ENCODE peak calls at places on chromosomes 2 and 18, in seven cellular contexts. One of them, this sample, is unnamed.

GRCh38 chr2:1718339-1719220 is 25.7 kb downstream of the PXDN start:
- DNase-seq in kidney: no peak
- DNase-seq in coronary artery: no peak
- DNase-seq in GM13977: no peak
- DNase-seq in astrocyte of the spinal cord: no peak
- DNase-seq in A673: no peak
- DNase-seq in fibroblast of the aortic adventitia: no peak
- DNase-seq in this sample: no peak

GRCh38 chr2:1233280-1233679 is 180.0 kb upstream of the TPO start:
- DNase-seq in kidney: peak
- DNase-seq in coronary artery: no peak
- DNase-seq in GM13977: no peak
- DNase-seq in astrocyte of the spinal cord: peak
- DNase-seq in A673: peak
- DNase-seq in fibroblast of the aortic adventitia: no peak
- DNase-seq in this sample: no peak

GRCh38 chr18:58076052-58076451 is 32.0 kb downstream of the NEDD4L start:
- DNase-seq in kidney: no peak
- DNase-seq in coronary artery: no peak
- DNase-seq in GM13977: no peak
- DNase-seq in astrocyte of the spinal cord: no peak
- DNase-seq in A673: no peak
- DNase-seq in fibroblast of the aortic adventitia: no peak
- DNase-seq in this sample: peak

GRCh38 chr2:216643986-216644662 is 10.9 kb downstream of the IGFBP2 start:
- DNase-seq in kidney: no peak
- DNase-seq in coronary artery: no peak
- DNase-seq in GM13977: no peak
- DNase-seq in astrocyte of the spinal cord: no peak
- DNase-seq in A673: peak
- DNase-seq in fibroblast of the aortic adventitia: peak
- DNase-seq in this sample: no peak

GRCh38 chr2:168699834-168700417 is 102.5 kb upstream of the NOSTRIN start:
- DNase-seq in kidney: peak
- DNase-seq in coronary artery: no peak
- DNase-seq in GM13977: no peak
- DNase-seq in astrocyte of the spinal cord: peak
- DNase-seq in A673: peak
- DNase-seq in fibroblast of the aortic adventitia: peak
- DNase-seq in this sample: peak

GRCh38 chr18:37471619-37472018 is 94.0 kb downstream of the CELF4 start:
- DNase-seq in kidney: no peak
- DNase-seq in coronary artery: no peak
- DNase-seq in GM13977: no peak
- DNase-seq in astrocyte of the spinal cord: no peak
- DNase-seq in A673: peak
- DNase-seq in fibroblast of the aortic adventitia: no peak
- DNase-seq in this sample: no peak

GRCh38 chr18:74083071-74083954 is 64.3 kb downstream of the FBXO15 start:
- DNase-seq in kidney: no peak
- DNase-seq in coronary artery: no peak
- DNase-seq in GM13977: no peak
- DNase-seq in astrocyte of the spinal cord: no peak
- DNase-seq in A673: no peak
- DNase-seq in fibroblast of the aortic adventitia: no peak
- DNase-seq in this sample: no peak

GRCh38 chr2:20065885-20066602 is 14.6 kb upstream of the LAPTM4A start:
- DNase-seq in kidney: no peak
- DNase-seq in coronary artery: no peak
- DNase-seq in GM13977: no peak
- DNase-seq in astrocyte of the spinal cord: peak
- DNase-seq in A673: peak
- DNase-seq in fibroblast of the aortic adventitia: peak
- DNase-seq in this sample: no peak

GRCh38 chr2:208266641-208267335 is 733 bp downstream of the PIKFYVE start:
- DNase-seq in kidney: no peak
- DNase-seq in coronary artery: no peak
- DNase-seq in GM13977: no peak
- DNase-seq in astrocyte of the spinal cord: peak
- DNase-seq in A673: no peak
- DNase-seq in fibroblast of the aortic adventitia: peak
- DNase-seq in this sample: no peak

GRCh38 chr2:204050681-204051080 is 114.1 kb downstream of the ICOS start:
- DNase-seq in kidney: no peak
- DNase-seq in coronary artery: no peak
- DNase-seq in GM13977: no peak
- DNase-seq in astrocyte of the spinal cord: no peak
- DNase-seq in A673: no peak
- DNase-seq in fibroblast of the aortic adventitia: no peak
- DNase-seq in this sample: no peak

GRCh38 chr2:193966590-193966989 is 1690.4 kb upstream of the SLC39A10 start:
- DNase-seq in kidney: no peak
- DNase-seq in coronary artery: no peak
- DNase-seq in GM13977: no peak
- DNase-seq in astrocyte of the spinal cord: peak
- DNase-seq in A673: no peak
- DNase-seq in fibroblast of the aortic adventitia: peak
- DNase-seq in this sample: no peak

GRCh38 chr2:54724560-54725342 is 1.3 kb downstream of the EML6 start:
- DNase-seq in kidney: peak
- DNase-seq in coronary artery: no peak
- DNase-seq in GM13977: peak
- DNase-seq in astrocyte of the spinal cord: no peak
- DNase-seq in A673: peak
- DNase-seq in fibroblast of the aortic adventitia: no peak
- DNase-seq in this sample: no peak

GRCh38 chr2:72630767-72631166 is 195.1 kb downstream of the EXOC6B start:
- DNase-seq in kidney: no peak
- DNase-seq in coronary artery: no peak
- DNase-seq in GM13977: no peak
- DNase-seq in astrocyte of the spinal cord: no peak
- DNase-seq in A673: no peak
- DNase-seq in fibroblast of the aortic adventitia: peak
- DNase-seq in this sample: peak

GRCh38 chr18:61993831-61994230 is 101.0 kb upstream of the RNF152 start:
- DNase-seq in kidney: no peak
- DNase-seq in coronary artery: no peak
- DNase-seq in GM13977: no peak
- DNase-seq in astrocyte of the spinal cord: no peak
- DNase-seq in A673: no peak
- DNase-seq in fibroblast of the aortic adventitia: peak
- DNase-seq in this sample: no peak

GRCh38 chr18:23738575-23738974 is 49.3 kb downstream of the LAMA3 start:
- DNase-seq in kidney: no peak
- DNase-seq in coronary artery: no peak
- DNase-seq in GM13977: no peak
- DNase-seq in astrocyte of the spinal cord: no peak
- DNase-seq in A673: no peak
- DNase-seq in fibroblast of the aortic adventitia: no peak
- DNase-seq in this sample: no peak

GRCh38 chr18:58787750-58788149 is 76.9 kb upstream of the ZNF532 start:
- DNase-seq in kidney: no peak
- DNase-seq in coronary artery: no peak
- DNase-seq in GM13977: no peak
- DNase-seq in astrocyte of the spinal cord: no peak
- DNase-seq in A673: no peak
- DNase-seq in fibroblast of the aortic adventitia: no peak
- DNase-seq in this sample: no peak

GRCh38 chr2:46983065-46983801 is 67.6 kb upstream of the MCFD2 start:
- DNase-seq in kidney: no peak
- DNase-seq in coronary artery: no peak
- DNase-seq in GM13977: peak
- DNase-seq in astrocyte of the spinal cord: peak
- DNase-seq in A673: no peak
- DNase-seq in fibroblast of the aortic adventitia: peak
- DNase-seq in this sample: no peak

GRCh38 chr2:46982356-46983064 is 66.9 kb upstream of the MCFD2 start:
- DNase-seq in kidney: no peak
- DNase-seq in coronary artery: no peak
- DNase-seq in GM13977: no peak
- DNase-seq in astrocyte of the spinal cord: no peak
- DNase-seq in A673: no peak
- DNase-seq in fibroblast of the aortic adventitia: peak
- DNase-seq in this sample: no peak

GRCh38 chr2:46985512-46985911 is 69.9 kb upstream of the MCFD2 start:
- DNase-seq in kidney: no peak
- DNase-seq in coronary artery: no peak
- DNase-seq in GM13977: no peak
- DNase-seq in astrocyte of the spinal cord: no peak
- DNase-seq in A673: no peak
- DNase-seq in fibroblast of the aortic adventitia: no peak
- DNase-seq in this sample: no peak

GRCh38 chr2:46984642-46985476 is 69.3 kb upstream of the MCFD2 start:
- DNase-seq in kidney: peak
- DNase-seq in coronary artery: peak
- DNase-seq in GM13977: peak
- DNase-seq in astrocyte of the spinal cord: peak
- DNase-seq in A673: peak
- DNase-seq in fibroblast of the aortic adventitia: peak
- DNase-seq in this sample: peak

GRCh38 chr2:46984034-46984433 is 68.4 kb upstream of the MCFD2 start:
- DNase-seq in kidney: no peak
- DNase-seq in coronary artery: no peak
- DNase-seq in GM13977: no peak
- DNase-seq in astrocyte of the spinal cord: no peak
- DNase-seq in A673: no peak
- DNase-seq in fibroblast of the aortic adventitia: no peak
- DNase-seq in this sample: no peak
- TF ChIP-seq CTCF in kidney: no peak
- TF ChIP-seq CTCF in coronary artery: no peak
- TF ChIP-seq CTCF in GM13977: no peak
- TF ChIP-seq CTCF in astrocyte of the spinal cord: no peak
- TF ChIP-seq CTCF in A673: no peak
- TF ChIP-seq CTCF in fibroblast of the aortic adventitia: no peak
- TF ChIP-seq CTCF in this sample: no peak

GRCh38 chr2:45256867-45257641 is 247.8 kb upstream of the SIX2 start:
- DNase-seq in kidney: no peak
- DNase-seq in coronary artery: no peak
- DNase-seq in GM13977: no peak
- DNase-seq in astrocyte of the spinal cord: peak
- DNase-seq in A673: no peak
- DNase-seq in fibroblast of the aortic adventitia: no peak
- DNase-seq in this sample: no peak

GRCh38 chr2:45259547-45260160 is 250.4 kb upstream of the SIX2 start:
- DNase-seq in kidney: no peak
- DNase-seq in coronary artery: no peak
- DNase-seq in GM13977: no peak
- DNase-seq in astrocyte of the spinal cord: no peak
- DNase-seq in A673: no peak
- DNase-seq in fibroblast of the aortic adventitia: no peak
- DNase-seq in this sample: no peak

GRCh38 chr2:45257820-45258219 is 248.6 kb upstream of the SIX2 start:
- DNase-seq in kidney: no peak
- DNase-seq in coronary artery: no peak
- DNase-seq in GM13977: no peak
- DNase-seq in astrocyte of the spinal cord: no peak
- DNase-seq in A673: no peak
- DNase-seq in fibroblast of the aortic adventitia: no peak
- DNase-seq in this sample: no peak

GRCh38 chr2:45259144-45259543 is 249.9 kb upstream of the SIX2 start:
- DNase-seq in kidney: no peak
- DNase-seq in coronary artery: no peak
- DNase-seq in GM13977: no peak
- DNase-seq in astrocyte of the spinal cord: peak
- DNase-seq in A673: no peak
- DNase-seq in fibroblast of the aortic adventitia: no peak
- DNase-seq in this sample: no peak

GRCh38 chr2:45258251-45258775 is 249.1 kb upstream of the SIX2 start:
- DNase-seq in kidney: no peak
- DNase-seq in coronary artery: no peak
- DNase-seq in GM13977: no peak
- DNase-seq in astrocyte of the spinal cord: no peak
- DNase-seq in A673: no peak
- DNase-seq in fibroblast of the aortic adventitia: no peak
- DNase-seq in this sample: no peak
- TF ChIP-seq CTCF in kidney: no peak
- TF ChIP-seq CTCF in coronary artery: no peak
- TF ChIP-seq CTCF in GM13977: no peak
- TF ChIP-seq CTCF in astrocyte of the spinal cord: no peak
- TF ChIP-seq CTCF in A673: no peak
- TF ChIP-seq CTCF in fibroblast of the aortic adventitia: no peak
- TF ChIP-seq CTCF in this sample: no peak

DNA sequence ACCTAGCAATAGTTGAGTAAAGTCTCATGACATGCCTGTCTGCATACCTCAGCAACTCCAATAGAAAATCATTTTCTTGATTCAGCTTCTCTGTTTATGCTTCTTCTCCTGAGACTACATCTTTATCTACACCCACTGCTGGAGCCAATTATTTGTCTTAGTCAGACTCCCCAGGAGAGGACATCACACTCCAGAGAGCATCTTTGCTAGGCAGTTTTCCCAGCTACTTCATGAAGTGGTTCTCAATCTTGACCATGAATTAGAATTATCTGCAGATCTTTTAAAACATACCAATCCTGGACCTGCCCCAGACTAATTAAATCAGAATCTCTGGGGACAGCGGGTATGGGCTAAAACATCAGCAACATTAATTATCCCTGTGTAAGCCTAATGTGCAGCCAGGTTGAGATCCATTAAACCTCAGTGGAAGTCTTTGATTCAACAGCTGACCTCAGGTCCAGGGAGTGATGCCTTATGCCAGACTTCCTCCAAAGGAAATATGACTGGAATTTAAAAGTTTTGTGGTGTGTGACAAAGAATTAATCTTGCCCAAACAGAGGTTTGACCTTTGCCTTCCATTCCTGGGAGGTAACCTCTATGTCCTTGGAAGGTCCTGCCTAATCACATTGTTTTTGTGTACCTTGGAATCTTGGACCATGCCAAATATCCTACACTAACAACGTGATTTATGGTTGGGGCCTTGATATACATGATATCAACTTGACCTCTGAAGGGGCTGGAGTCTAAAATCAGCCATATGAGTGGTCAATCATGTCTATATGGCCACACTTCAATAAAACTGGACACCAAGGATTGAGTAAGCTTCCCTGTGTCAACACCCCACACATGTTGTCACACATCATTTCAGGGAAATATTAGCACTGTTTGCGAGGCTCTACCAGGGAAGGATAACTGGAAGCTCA is 99.3 kb upstream of the DNAJC10 start:
- DNase-seq in kidney: no peak
- DNase-seq in coronary artery: no peak
- DNase-seq in GM13977: no peak
- DNase-seq in astrocyte of the spinal cord: peak
- DNase-seq in A673: no peak
- DNase-seq in fibroblast of the aortic adventitia: peak
- DNase-seq in this sample: peak
- TF ChIP-seq CTCF in kidney: no peak
- TF ChIP-seq CTCF in coronary artery: no peak
- TF ChIP-seq CTCF in GM13977: no peak
- TF ChIP-seq CTCF in astrocyte of the spinal cord: no peak
- TF ChIP-seq CTCF in A673: no peak
- TF ChIP-seq CTCF in fibroblast of the aortic adventitia: no peak
- TF ChIP-seq CTCF in this sample: no peak

DNA sequence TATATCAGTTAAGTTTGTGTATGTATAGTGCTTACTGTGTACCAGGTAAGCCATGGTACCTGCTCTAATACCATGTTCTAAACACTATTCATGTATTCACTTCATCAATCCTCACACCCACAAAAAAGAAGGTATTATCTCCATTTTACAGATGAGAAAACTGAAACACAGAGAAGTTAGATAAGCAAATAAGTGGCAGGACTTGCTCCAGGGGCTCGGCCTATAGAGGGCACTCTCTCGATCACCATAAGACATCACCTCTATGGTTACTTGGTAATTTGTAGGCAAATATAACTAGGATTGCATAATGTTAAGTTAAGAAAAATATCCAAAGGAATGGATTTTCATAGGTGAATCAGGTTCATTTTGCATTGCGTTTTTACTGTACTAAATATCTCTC is 118.1 kb upstream of the FN1 start:
- DNase-seq in kidney: no peak
- DNase-seq in coronary artery: no peak
- DNase-seq in GM13977: no peak
- DNase-seq in astrocyte of the spinal cord: no peak
- DNase-seq in A673: peak
- DNase-seq in fibroblast of the aortic adventitia: no peak
- DNase-seq in this sample: no peak
- TF ChIP-seq CTCF in kidney: no peak
- TF ChIP-seq CTCF in coronary artery: no peak
- TF ChIP-seq CTCF in GM13977: peak
- TF ChIP-seq CTCF in astrocyte of the spinal cord: peak
- TF ChIP-seq CTCF in A673: peak
- TF ChIP-seq CTCF in fibroblast of the aortic adventitia: no peak
- TF ChIP-seq CTCF in this sample: no peak

This sample was measured in AG09319.